ENCODE peak calls at places on chromosomes 3 and 15, in seven cellular contexts. Y is transverse colon, P is lower leg skin, M is uterus, I is IMR-90, H is adrenal gland, O is breast epithelium. Z is an unnamed sample.

GRCh38 chr3:57029924-57030323 is 30.5 kb upstream of the SPATA12 start:
- DNase-seq in Y (no peak), P (no peak), M (no peak), I (no peak), H (peak), O (no peak), Z (no peak)

GRCh38 chr3:42756681-42757213 is 16.3 kb downstream of the CCDC13 start:
- DNase-seq in Y (no peak), P (peak), M (peak), I (no peak), H (no peak), O (no peak), Z (no peak)

GRCh38 chr15:22888120-22888859 is 49.8 kb downstream of the NIPA2 start:
- DNase-seq in Y (no peak), P (no peak), M (no peak), I (peak), H (peak), O (no peak), Z (peak)

GRCh38 chr3:25428003-25428861 is at the start of gene RARB:
- DNase-seq in Y (peak), P (peak), M (peak), I (peak), H (peak), O (peak), Z (peak)

GRCh38 chr3:108001457-108001856 is 89.4 kb downstream of the CD47 start:
- DNase-seq in Y (peak), P (no peak), M (no peak), I (peak), H (no peak), O (no peak), Z (no peak)

GRCh38 chr15:38885001-38885400 is 320.4 kb upstream of the RASGRP1 start:
- DNase-seq in Y (no peak), P (no peak), M (no peak), I (peak), H (no peak), O (no peak), Z (no peak)

GRCh38 chr3:77102916-77103769 is 63.2 kb downstream of the ROBO2 start:
- DNase-seq in Y (no peak), P (no peak), M (no peak), I (peak), H (no peak), O (no peak), Z (no peak)

GRCh38 chr3:179929091-179929529 is 107.6 kb downstream of the PEX5L start:
- DNase-seq in Y (peak), P (no peak), M (no peak), I (peak), H (peak), O (no peak), Z (peak)

GRCh38 chr15:67755264-67755663 is 70.0 kb upstream of the SKOR1 start:
- DNase-seq in Y (no peak), P (no peak), M (no peak), I (no peak), H (no peak), O (no peak), Z (no peak)

GRCh38 chr15:41992803-41993190 is 20.4 kb upstream of the EHD4 start:
- DNase-seq in Y (no peak), P (no peak), M (no peak), I (no peak), H (no peak), O (no peak), Z (no peak)

GRCh38 chr15:41994171-41994650 is 21.9 kb upstream of the EHD4 start:
- DNase-seq in Y (no peak), P (no peak), M (no peak), I (no peak), H (no peak), O (no peak), Z (no peak)

GRCh38 chr15:41994772-41995475 is 22.6 kb upstream of the EHD4 start:
- DNase-seq in Y (no peak), P (no peak), M (no peak), I (no peak), H (no peak), O (no peak), Z (no peak)

GRCh38 chr15:41992151-41992802 is 19.9 kb upstream of the EHD4 start:
- DNase-seq in Y (no peak), P (no peak), M (no peak), I (no peak), H (no peak), O (peak), Z (no peak)

GRCh38 chr15:41993447-41994170 is 21.3 kb upstream of the EHD4 start:
- DNase-seq in Y (no peak), P (no peak), M (no peak), I (no peak), H (no peak), O (peak), Z (no peak)
- TF ChIP-seq POLR2A in Y (no peak), P (no peak), M (no peak), I (no peak), H (no peak), O (no peak), Z (no peak)

DNA sequence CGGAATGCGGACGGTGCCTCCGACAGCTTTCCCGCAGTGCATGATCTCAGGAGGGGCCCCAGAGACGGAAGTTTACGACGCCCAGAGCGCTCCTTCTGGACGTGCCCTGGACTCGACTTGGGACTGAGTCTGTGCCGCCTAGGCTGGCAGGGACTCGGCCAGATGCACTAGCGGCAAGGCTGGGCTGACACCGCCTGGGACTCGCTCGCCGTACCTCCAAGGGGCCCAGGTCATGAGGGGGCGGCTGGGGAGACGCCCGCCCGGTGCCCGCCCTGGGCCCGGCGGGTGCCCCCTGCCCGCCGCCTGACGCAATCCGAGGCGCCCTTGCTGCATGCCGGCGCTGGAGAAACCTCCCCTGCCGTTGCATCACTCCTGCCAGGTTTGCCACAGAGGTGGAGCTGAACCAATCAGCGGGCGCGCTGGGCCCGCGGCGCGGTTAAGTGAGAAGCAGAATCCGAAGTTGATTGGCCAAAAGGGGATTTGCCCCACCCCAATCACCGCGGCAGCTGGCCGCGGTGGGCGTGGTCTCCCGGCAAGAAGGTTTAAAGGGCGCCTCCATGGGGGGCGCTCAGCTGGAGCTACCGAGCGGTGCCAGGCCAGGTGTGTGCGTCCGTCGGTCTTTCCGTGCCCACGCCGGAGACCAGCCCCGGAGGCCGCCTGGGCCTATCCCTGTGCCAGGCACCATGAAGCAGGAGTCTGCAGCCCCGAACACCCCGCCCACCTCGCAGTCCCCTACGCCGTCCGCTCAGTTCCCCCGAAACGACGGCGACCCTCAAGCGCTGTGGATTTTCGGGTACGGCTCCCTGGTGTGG is at the start of gene CHAC1:
- DNase-seq in Y (peak), P (peak), M (peak), I (peak), H (peak), O (peak), Z (peak)
- TF ChIP-seq POLR2A in Y (peak), P (no peak), M (no peak), I (peak), H (no peak), O (no peak), Z (peak)

DNA sequence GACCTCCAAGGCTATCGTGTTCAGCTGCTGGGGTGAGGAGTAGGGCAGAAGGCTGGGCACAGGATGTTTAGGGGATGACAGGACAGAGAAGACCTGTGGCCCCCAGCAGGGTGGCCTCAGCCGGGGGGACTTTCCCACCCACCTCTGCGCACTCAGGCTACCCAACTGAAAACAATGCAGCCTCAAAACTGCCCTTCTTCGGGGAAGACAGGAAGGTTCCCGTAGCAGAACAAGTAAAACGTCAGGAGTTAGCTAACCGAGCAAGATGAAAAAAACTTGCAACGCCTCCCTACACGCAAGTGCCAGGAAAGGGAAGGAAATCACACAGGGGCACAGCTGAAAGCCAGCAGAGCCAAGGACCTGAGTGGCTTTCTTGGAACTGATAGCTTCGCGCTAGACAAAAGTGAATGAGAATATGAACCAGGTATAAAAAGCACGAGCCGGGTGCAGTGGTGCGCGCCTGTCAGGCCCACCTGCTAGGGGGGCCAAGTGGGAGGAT is 38.4 kb upstream of the FURIN start:
- DNase-seq in Y (no peak), P (no peak), M (no peak), I (no peak), H (peak), O (no peak), Z (no peak)
- TF ChIP-seq POLR2A in Y (no peak), P (no peak), M (no peak), I (no peak), H (no peak), O (no peak), Z (no peak)

GRCh38 chr15:48810414-48811324 is at the start of gene CEP152:
- DNase-seq in Y (peak), P (peak), M (peak), I (peak), H (peak), O (peak), Z (peak)
- TF ChIP-seq POLR2A in Y (peak), P (no peak), M (no peak), I (no peak), H (no peak), O (no peak), Z (peak)

GRCh38 chr3:16770021-16770420 is 114.7 kb upstream of the PLCL2 start:
- DNase-seq in Y (no peak), P (no peak), M (no peak), I (no peak), H (no peak), O (no peak), Z (no peak)

GRCh38 chr3:16767006-16767405 is 117.7 kb upstream of the PLCL2 start:
- DNase-seq in Y (no peak), P (no peak), M (no peak), I (no peak), H (peak), O (no peak), Z (no peak)

GRCh38 chr3:16768956-16769355 is 115.8 kb upstream of the PLCL2 start:
- DNase-seq in Y (no peak), P (no peak), M (no peak), I (no peak), H (no peak), O (no peak), Z (no peak)

GRCh38 chr3:16769525-16769924 is 115.2 kb upstream of the PLCL2 start:
- DNase-seq in Y (no peak), P (no peak), M (no peak), I (no peak), H (no peak), O (no peak), Z (no peak)

DNA sequence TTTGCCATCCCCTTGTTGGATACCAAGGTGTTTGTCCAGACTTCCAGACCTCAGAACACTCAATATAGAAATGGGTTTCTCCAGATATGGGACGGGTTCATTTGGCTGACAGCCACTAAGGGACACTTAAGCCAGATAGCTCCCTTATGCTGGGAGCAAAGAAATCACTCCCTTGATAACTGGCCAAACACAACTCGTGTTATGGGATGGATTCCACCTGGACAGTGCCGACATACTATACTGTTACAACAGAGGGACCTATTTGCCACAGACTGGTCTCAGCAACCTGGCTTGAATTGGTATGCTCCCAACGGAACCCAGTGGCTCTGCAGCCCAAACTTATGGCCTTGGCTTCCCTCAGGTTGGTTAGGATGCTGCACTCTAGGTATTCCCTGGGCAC is 114.0 kb upstream of the PLCL2 start:
- DNase-seq in Y (no peak), P (no peak), M (no peak), I (no peak), H (no peak), O (no peak), Z (no peak)
- TF ChIP-seq POLR2A in Y (no peak), P (no peak), M (no peak), I (no peak), H (no peak), O (no peak), Z (no peak)

GRCh38 chr3:14490831-14491230 is 49.3 kb downstream of the GRIP2 start:
- DNase-seq in Y (no peak), P (no peak), M (no peak), I (no peak), H (no peak), O (no peak), Z (no peak)

GRCh38 chr3:14489641-14490040 is 50.5 kb downstream of the GRIP2 start:
- DNase-seq in Y (no peak), P (no peak), M (no peak), I (no peak), H (no peak), O (no peak), Z (no peak)

GRCh38 chr3:14488286-14489036 is 51.7 kb downstream of the GRIP2 start:
- DNase-seq in Y (no peak), P (no peak), M (no peak), I (no peak), H (no peak), O (no peak), Z (no peak)

GRCh38 chr3:14491396-14492190 is 48.5 kb downstream of the GRIP2 start:
- DNase-seq in Y (no peak), P (no peak), M (no peak), I (no peak), H (no peak), O (no peak), Z (no peak)

DNA sequence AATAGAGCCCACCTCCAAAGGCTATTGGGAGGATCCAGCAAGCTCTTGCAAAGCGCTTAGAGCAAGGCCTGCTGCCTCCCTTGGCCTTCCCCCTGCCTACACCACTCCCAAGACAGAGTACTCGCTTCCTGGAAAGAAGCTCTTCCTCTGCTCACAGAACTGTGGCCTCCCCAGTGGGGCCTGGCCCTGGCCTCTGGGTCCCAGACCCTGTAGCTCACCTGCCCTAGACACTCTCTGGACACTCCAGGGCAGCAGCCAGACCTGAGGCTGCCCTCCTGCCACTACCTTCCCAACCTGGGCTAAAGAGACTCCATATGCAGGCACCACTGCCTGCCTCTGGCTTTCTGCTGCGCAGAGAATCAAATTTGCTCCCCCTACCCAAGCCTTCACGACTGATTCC is 49.9 kb downstream of the GRIP2 start:
- DNase-seq in Y (no peak), P (no peak), M (no peak), I (no peak), H (no peak), O (no peak), Z (no peak)
- TF ChIP-seq POLR2A in Y (no peak), P (no peak), M (no peak), I (no peak), H (no peak), O (no peak), Z (no peak)

GRCh38 chr3:169496402-169496801 is 167.1 kb downstream of the MECOM start:
- DNase-seq in Y (no peak), P (no peak), M (no peak), I (no peak), H (no peak), O (no peak), Z (no peak)
- TF ChIP-seq POLR2A in Y (no peak), P (no peak), M (no peak), I (no peak), H (no peak), O (no peak), Z (no peak)

Z was measured in H54.